ENCODE peak calls at places on chromosomes 5 and 9, in ten cellular contexts. L is stimulated activated CD8-positive, alpha-beta memory T cell treated with anti-CD3 and anti-CD28 coated beads, Interleukin-12 subunit alpha, Interleukin-12 subunit beta, amount 100 ng/mL, for 1 hour; T is ELR; Z is A549; X is NCI-H1105; Y is iPS DF 19.7; U is PC-9; G is left lung; D is HCEC 1CT; B is NCI-H146. O is an unnamed sample.

GRCh38 chr9:92983984-92984589 is 36.8 kb downstream of the FGD3 start:
- DNase-seq in G (no peak), B (no peak), D (no peak), L (no peak), U (no peak), Z (peak; percentile 50), Y (no peak), T (peak; percentile 28), X (no peak), O (no peak)

GRCh38 chr5:14231156-14231555 is 88.0 kb downstream of the TRIO start:
- DNase-seq in Z (no peak), T (peak; percentile 55), B (no peak), X (no peak), L (no peak), Y (no peak), U (no peak), G (no peak), D (peak; percentile 46), O (no peak)

GRCh38 chr5:14417232-14417730 is 164.3 kb upstream of the OTULINL start:
- DNase-seq in Z (no peak), G (no peak), T (no peak), L (no peak), Y (no peak), B (no peak), D (no peak), U (no peak), X (no peak), O (no peak)

GRCh38 chr9:124041817-124042116 is 30.2 kb downstream of the LHX2 start:
- DNase-seq in L (no peak), G (no peak), B (no peak), Z (no peak), X (no peak), U (peak; percentile 11), Y (no peak), D (no peak), T (no peak), O (no peak)

GRCh38 chr9:99889120-99889519 is 17.3 kb upstream of the STX17 start:
- DNase-seq in G (no peak), B (no peak), Z (peak; percentile 8), U (no peak), X (no peak), T (no peak), D (no peak), L (no peak), Y (no peak), O (no peak)

GRCh38 chr5:4068171-4068570 is 472.5 kb downstream of the IRX1 start:
- DNase-seq in Z (no peak), U (no peak), T (no peak), Y (no peak), L (no peak), D (no peak), X (no peak), G (no peak), B (no peak), O (no peak)

GRCh38 chr5:149271717-149272558 is at the start of gene AFAP1L1:
- DNase-seq in X (no peak), G (peak; percentile 67), L (no peak), Y (no peak), T (peak; percentile 69), U (peak; percentile 66), Z (peak; percentile 57), B (peak; percentile 32), D (peak; percentile 51), O (peak; percentile 9)

GRCh38 chr5:179251276-179251969 is 93.8 kb downstream of the ADAMTS2 start:
- DNase-seq in D (no peak), T (no peak), L (no peak), Y (no peak), X (no peak), G (no peak), U (no peak), Z (no peak), B (no peak), O (no peak)

GRCh38 chr5:179596421-179596820 is 27.1 kb downstream of the HNRNPH1 start:
- DNase-seq in D (no peak), X (no peak), U (no peak), L (no peak), G (no peak), Y (no peak), B (peak; percentile 94), T (no peak), Z (no peak), O (no peak)